ENCODE peak calls at places on chromosomes 16 and 17, in seven cellular contexts. P is stimulated activated naive CD8-positive, alpha-beta T cell treated with anti-CD3 and anti-CD28 coated beads, Interleukin-15, amount 100 ng/mL, for 72 hours; K is CD4-positive, alpha-beta T cell; H is DMS153; C is memory B cell; J is caudate nucleus; Y is hepatic stellate cell. A is an unnamed sample.

GRCh38 chr17:76102944-76103273 is 678 bp downstream of the EXOC7 start:
- DNase-seq in P (no peak), K (no peak), H (no peak), C (no peak), J (no peak), Y (no peak), A (no peak)

GRCh38 chr17:64615025-64615677 is 47.0 kb downstream of the SMURF2 start:
- DNase-seq in P (no peak), K (no peak), H (no peak), C (no peak), J (no peak), Y (peak), A (no peak)

GRCh38 chr16:3012828-3013420 is at the start of gene CLDN9:
- DNase-seq in P (no peak), K (no peak), H (peak), C (no peak), J (no peak), Y (no peak), A (no peak)

GRCh38 chr17:55346658-55347057 is 75.0 kb downstream of the MMD start:
- DNase-seq in P (no peak), K (no peak), H (no peak), C (no peak), J (no peak), Y (no peak), A (no peak)

GRCh38 chr17:73030501-73030911 is 62.0 kb downstream of the SLC39A11 start:
- DNase-seq in P (no peak), K (no peak), H (no peak), C (no peak), J (no peak), Y (no peak), A (no peak)

GRCh38 chr17:82985973-82986372 is 93.4 kb upstream of the METRNL start:
- DNase-seq in P (peak), K (peak), H (no peak), C (no peak), J (no peak), Y (no peak), A (no peak)

GRCh38 chr16:82738699-82739098 is 111.9 kb downstream of the CDH13 start:
- DNase-seq in P (no peak), K (no peak), H (no peak), C (no peak), J (no peak), Y (no peak), A (no peak)

GRCh38 chr17:74737299-74738050 is 419 bp downstream of the RAB37 start:
- DNase-seq in P (peak), K (no peak), H (no peak), C (peak), J (no peak), Y (no peak), A (peak)

GRCh38 chr17:40000161-40000560 is 15.1 kb upstream of the CSF3 start:
- DNase-seq in P (no peak), K (no peak), H (no peak), C (no peak), J (no peak), Y (no peak), A (no peak)

GRCh38 chr16:84599528-84600202 is 18.2 kb downstream of the COTL1 start:
- DNase-seq in P (peak), K (peak), H (peak), C (peak), J (peak), Y (peak), A (peak)

GRCh38 chr16:27449434-27450188 is 47.6 kb downstream of the IL21R start:
- DNase-seq in P (peak), K (peak), H (no peak), C (peak), J (no peak), Y (no peak), A (peak)

GRCh38 chr17:3722716-3723115 is 987 bp upstream of the HASPIN start:
- DNase-seq in P (no peak), K (no peak), H (no peak), C (no peak), J (no peak), Y (no peak), A (no peak)

GRCh38 chr17:59311051-59311468 is 20.4 kb upstream of the YPEL2 start:
- DNase-seq in P (peak), K (no peak), H (peak), C (peak), J (peak), Y (peak), A (no peak)